ENCODE peak calls at places on chromosomes 6 and 20, in four cellular contexts. C is WTC11, Y is GM12878, J is K562. A is an unnamed sample.
A peak's percentile ranks its signal among the peaks of the same experiment; 100 is the strongest.

GRCh38 chr6:5718231-5718947 is 288.3 kb downstream of the NRN1 start:
- DNase-seq in J (no peak), Y (no peak), C (no peak), A (no peak)

GRCh38 chr6:75243333-75244062 is at the start of gene COX7A2:
- DNase-seq in J (peak; percentile 78), C (peak; percentile 80), Y (peak; percentile 86), A (peak; percentile 76)

GRCh38 chr6:16762547-16763477 is 1.6 kb upstream of the ATXN1 start:
- DNase-seq in C (peak; percentile 46), J (peak; percentile 65), Y (no peak), A (peak; percentile 61)

GRCh38 chr6:85506441-85507093 is 56.7 kb downstream of the NT5E start:
- DNase-seq in C (no peak), Y (no peak), J (no peak), A (no peak)

GRCh38 chr20:63734111-63734945 is 2.1 kb upstream of the LIME1 start:
- DNase-seq in J (no peak), Y (no peak), C (no peak), A (peak; percentile 14)

GRCh38 chr6:149003560-149003959 is 256.7 kb downstream of the UST start:
- DNase-seq in Y (no peak), C (no peak), J (no peak), A (no peak)

GRCh38 chr20:10848810-10849370 is 175.1 kb upstream of the JAG1 start:
- DNase-seq in C (no peak), Y (peak; percentile 11), J (no peak), A (no peak)

GRCh38 chr6:162442675-162443074 is 284.9 kb downstream of the PRKN start:
- DNase-seq in Y (no peak), C (peak; percentile 60), J (no peak), A (peak; percentile 48)

GRCh38 chr6:56724455-56724854 is 81.8 kb upstream of the DST start:
- DNase-seq in C (no peak), Y (no peak), J (no peak), A (no peak)

GRCh38 chr20:33408716-33409654 is 7.7 kb upstream of the CDK5RAP1 start:
- DNase-seq in C (no peak), J (no peak), Y (peak; percentile 47), A (no peak)

GRCh38 chr20:46401478-46401860 is 4.9 kb downstream of the ELMO2 start:
- DNase-seq in C (no peak), J (no peak), Y (peak; percentile 40), A (no peak)

GRCh38 chr6:5610640-5611039 is 349.3 kb downstream of the FARS2 start:
- DNase-seq in C (no peak), Y (no peak), J (no peak), A (no peak)

GRCh38 chr6:21022343-21023107 is 488.3 kb downstream of the CDKAL1 start:
- DNase-seq in J (no peak), C (no peak), Y (peak; percentile 90), A (no peak)

GRCh38 chr6:89146748-89147715 is 1.2 kb downstream of the PM20D2 start:
- DNase-seq in Y (no peak), C (peak; percentile 46), J (no peak), A (no peak)

GRCh38 chr6:6689413-6690143 is 101.1 kb downstream of the LY86 start:
- DNase-seq in Y (no peak), J (no peak), C (no peak), A (no peak)

GRCh38 chr20:57230247-57230646 is 36.2 kb downstream of the BMP7 start:
- DNase-seq in J (no peak), C (no peak), Y (no peak), A (no peak)

GRCh38 chr6:167470101-167470835 is 145.4 kb downstream of the TTLL2 start:
- DNase-seq in J (no peak), C (no peak), Y (no peak), A (no peak)

GRCh38 chr6:15481892-15482291 is 180.9 kb downstream of the DTNBP1 start:
- DNase-seq in Y (no peak), C (no peak), J (peak; percentile 82), A (no peak)

GRCh38 chr6:159044899-159045727 is at the start of gene TAGAP:
- DNase-seq in C (no peak), J (no peak), Y (peak; percentile 63), A (peak; percentile 25)

GRCh38 chr6:117513174-117513573 is 30.7 kb downstream of the DCBLD1 start:
- DNase-seq in J (no peak), C (no peak), Y (no peak), A (no peak)

GRCh38 chr20:3753098-3753497 is 14.5 kb downstream of the ADISSP start:
- DNase-seq in J (peak; percentile 46), C (peak; percentile 78), Y (no peak), A (peak; percentile 82)

GRCh38 chr6:134908906-134909516 is 40.9 kb downstream of the ALDH8A1 start:
- DNase-seq in Y (no peak), C (no peak), J (no peak), A (no peak)

GRCh38 chr6:3381233-3382065 is 75.4 kb downstream of the SLC22A23 start:
- DNase-seq in J (no peak), Y (no peak), C (no peak), A (no peak)

GRCh38 chr6:164926686-164927085 is 382.7 kb downstream of the C6orf118 start:
- DNase-seq in C (no peak), Y (no peak), J (no peak), A (no peak)

GRCh38 chr6:61555993-61556392 is 730.0 kb downstream of the KHDRBS2 start:
- DNase-seq in C (no peak), J (no peak), Y (no peak), A (no peak)

GRCh38 chr6:31858707-31859106 is 3.9 kb downstream of the NEU1 start:
- DNase-seq in C (no peak), Y (no peak), J (no peak), A (no peak)

GRCh38 chr6:128400875-128401274 is 119.5 kb downstream of the PTPRK start:
- DNase-seq in C (no peak), Y (no peak), J (no peak), A (no peak)

GRCh38 chr20:50794846-50795634 is at the start of gene BCAS4:
- DNase-seq in J (peak; percentile 96), Y (no peak), C (peak; percentile 84), A (peak; percentile 98)

DNA sequence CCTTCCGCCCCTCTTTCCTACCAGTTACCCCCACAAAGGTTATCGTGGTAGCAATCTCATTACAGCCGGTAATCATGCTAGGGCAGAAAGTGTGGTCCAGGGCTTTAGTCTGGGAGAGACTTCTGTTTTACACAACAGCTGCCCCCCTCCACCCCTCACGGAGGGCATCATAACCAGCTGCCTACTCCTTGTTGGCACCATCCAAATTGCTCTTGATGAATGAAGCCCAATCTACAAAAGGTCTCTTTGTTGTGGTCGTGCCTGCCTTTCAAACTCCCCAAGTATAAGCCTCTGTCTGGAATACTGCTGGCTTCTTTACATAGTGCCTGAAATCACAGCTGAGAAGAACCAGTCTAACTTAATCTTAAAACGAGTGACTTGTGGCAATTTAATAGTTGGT is 157.9 kb downstream of the INSM1 start:
- DNase-seq in J (no peak), Y (no peak), C (no peak), A (no peak)
- TF ChIP-seq USF1 in J (no peak), Y (no peak), C (no peak), A (no peak)

DNA sequence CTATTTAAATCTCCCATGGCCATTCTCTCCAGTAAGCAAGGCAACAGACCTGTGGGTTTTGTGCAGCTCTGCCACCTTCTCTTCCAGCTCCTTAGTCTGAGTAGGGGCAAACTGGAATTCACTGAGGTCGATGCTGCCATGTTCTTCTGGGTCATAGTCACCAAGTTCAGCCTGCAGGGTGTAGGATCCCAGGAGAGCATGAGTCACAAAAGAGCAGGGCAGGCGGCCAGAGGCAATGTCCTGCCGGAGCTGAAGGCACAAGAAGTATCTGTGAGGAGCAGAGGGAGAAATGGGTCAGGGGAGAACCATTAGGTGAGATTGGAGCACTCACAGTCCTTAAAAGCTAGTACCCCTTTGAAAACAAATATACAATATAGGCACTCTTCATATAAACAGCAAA is 73.7 kb downstream of the SMLR1 start:
- DNase-seq in J (no peak), Y (no peak), C (no peak), A (no peak)
- TF ChIP-seq USF1 in J (no peak), Y (no peak), C (no peak), A (no peak)

GRCh38 chr6:112745765-112746164 is 398.6 kb downstream of the RFPL4B start:
- DNase-seq in Y (no peak), J (no peak), C (no peak), A (no peak)

GRCh38 chr6:112739766-112740165 is 392.6 kb downstream of the RFPL4B start:
- DNase-seq in C (no peak), J (no peak), Y (no peak), A (no peak)

GRCh38 chr6:112744827-112745226 is 397.7 kb downstream of the RFPL4B start:
- DNase-seq in J (no peak), C (no peak), Y (no peak), A (no peak)

DNA sequence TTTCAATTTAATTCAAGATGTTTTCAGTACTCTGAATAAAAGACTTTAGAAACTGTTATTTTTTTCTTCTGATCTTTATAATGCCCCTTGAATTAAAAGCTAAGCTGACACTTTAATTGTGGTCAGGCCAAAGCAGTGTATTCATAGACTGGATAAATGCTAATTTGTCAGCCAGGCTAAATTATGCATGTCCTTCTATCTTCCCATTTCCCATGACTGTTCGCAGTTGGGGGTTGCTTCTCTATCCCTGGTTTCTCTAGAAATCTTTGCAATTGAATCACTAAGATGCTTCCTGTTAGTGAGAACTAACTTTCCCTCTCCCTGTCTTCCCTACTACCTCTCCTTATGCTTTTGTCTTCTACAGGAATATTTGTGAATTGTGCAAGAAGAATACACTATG is 396.2 kb downstream of the RFPL4B start:
- DNase-seq in Y (no peak), J (no peak), C (peak; percentile 10), A (no peak)
- TF ChIP-seq USF1 in Y (no peak), J (no peak), C (no peak), A (no peak)

DNA sequence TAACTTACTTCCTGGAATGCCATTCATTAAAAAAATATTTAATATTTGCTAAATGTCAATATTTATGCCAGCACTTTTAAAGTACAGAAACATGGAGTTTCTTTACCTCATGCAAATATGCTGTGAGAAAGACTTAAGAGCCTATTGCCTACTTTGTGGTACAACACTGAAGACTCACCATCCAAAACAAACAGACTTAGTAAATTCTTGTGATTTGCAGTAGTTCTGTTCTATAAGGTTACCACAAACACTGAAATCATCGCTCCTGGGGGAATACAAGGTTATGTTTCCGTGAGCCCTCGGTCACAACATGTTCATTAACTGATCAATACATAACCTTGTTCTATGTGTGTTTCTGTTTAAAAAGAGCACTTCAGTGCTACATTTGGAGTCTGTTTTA is 78.3 kb downstream of the ATG5 start:
- DNase-seq in C (no peak), Y (peak; percentile 24), J (no peak), A (no peak)
- TF ChIP-seq USF1 in C (no peak), Y (no peak), J (no peak), A (no peak)

A was measured in SK-N-SH.